ENCODE peak calls at places on chromosomes 3 and 15, in nine cellular contexts. V is suprapubic skin, P is lower leg skin, Z is body of pancreas, C is uterus, E is Peyer's patch, T is GM12878, A is GM12892, U is tibial nerve. X is an unnamed sample.

GRCh38 chr3:49600781-49601180 is 46.5 kb downstream of the BSN start:
- DNase-seq in V (no peak), P (no peak), Z (no peak), C (no peak), E (no peak), T (no peak), A (no peak), U (no peak), X (no peak)

GRCh38 chr3:124461838-124462632 is 268.2 kb upstream of the UMPS start:
- DNase-seq in V (no peak), P (no peak), Z (no peak), C (no peak), E (no peak), T (no peak), A (no peak), U (no peak), X (no peak)

GRCh38 chr3:178507507-178508442 is 28.5 kb upstream of the KCNMB2 start:
- DNase-seq in V (no peak), P (no peak), Z (peak), C (no peak), E (no peak), T (no peak), A (no peak), U (no peak), X (no peak)

GRCh38 chr3:152060701-152061100 is 187.3 kb downstream of the SUCNR1 start:
- DNase-seq in V (no peak), P (no peak), Z (no peak), C (no peak), E (no peak), T (no peak), A (no peak), U (no peak), X (no peak)

GRCh38 chr3:150299221-150299620 is 108.9 kb upstream of the TSC22D2 start:
- DNase-seq in V (no peak), P (no peak), Z (no peak), C (no peak), E (no peak), T (no peak), A (no peak), U (no peak), X (no peak)

GRCh38 chr15:53716909-53717878 is 42.3 kb downstream of the WDR72 start:
- DNase-seq in V (no peak), P (no peak), Z (no peak), C (no peak), E (no peak), T (no peak), A (no peak), U (no peak), X (no peak)

GRCh38 chr15:99450896-99451358 is 114.9 kb upstream of the MEF2A start:
- DNase-seq in V (peak), P (peak), Z (no peak), C (peak), E (peak), T (no peak), A (no peak), U (peak), X (peak)

GRCh38 chr15:85755471-85755870 is 39.3 kb downstream of the KLHL25 start:
- DNase-seq in V (peak), P (no peak), Z (no peak), C (peak), E (no peak), T (no peak), A (no peak), U (no peak), X (no peak)

GRCh38 chr3:24242012-24242698 is 252.5 kb downstream of the THRB start:
- DNase-seq in V (no peak), P (no peak), Z (no peak), C (no peak), E (no peak), T (no peak), A (no peak), U (no peak), X (no peak)

GRCh38 chr15:77071338-77072223 is 672 bp upstream of the TSPAN3 start:
- DNase-seq in V (no peak), P (no peak), Z (no peak), C (no peak), E (no peak), T (no peak), A (no peak), U (no peak), X (no peak)

GRCh38 chr3:62647711-62648110 is 227.5 kb downstream of the CADPS start:
- DNase-seq in V (no peak), P (no peak), Z (no peak), C (no peak), E (no peak), T (no peak), A (no peak), U (no peak), X (no peak)

GRCh38 chr3:156626104-156626503 is 48.3 kb upstream of the TIPARP start:
- DNase-seq in V (no peak), P (no peak), Z (no peak), C (no peak), E (no peak), T (no peak), A (no peak), U (no peak), X (peak)

GRCh38 chr15:73364070-73364469 is 4.7 kb downstream of the HCN4 start:
- DNase-seq in V (no peak), P (no peak), Z (no peak), C (no peak), E (no peak), T (no peak), A (no peak), U (no peak), X (no peak)

DNA sequence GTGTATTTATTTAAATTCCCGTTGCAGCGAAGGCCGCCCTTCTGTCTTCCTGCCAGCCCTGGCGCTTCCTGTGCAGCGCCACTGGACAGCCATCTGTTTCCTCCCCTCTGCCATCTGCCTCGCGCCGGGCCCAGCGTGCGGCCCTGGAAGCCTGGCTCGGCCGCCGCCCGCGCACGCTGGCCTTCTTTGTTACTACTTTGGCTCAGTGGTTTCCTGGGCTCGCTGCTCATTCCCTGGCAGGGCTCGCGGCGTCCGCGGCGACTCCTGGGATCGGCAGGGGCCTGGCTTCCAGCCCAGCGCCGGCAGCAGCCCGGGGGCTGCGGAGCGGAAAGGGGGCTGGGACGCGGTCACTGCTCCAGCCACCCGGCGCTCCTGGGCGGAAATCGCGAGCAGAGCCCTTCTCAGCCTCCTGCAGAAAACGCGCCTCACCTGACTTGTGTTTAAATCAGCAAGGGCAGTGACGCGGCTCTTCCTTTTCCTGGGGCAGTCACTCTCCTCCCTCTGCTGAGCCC is 9.9 kb downstream of the CMTM7 start:
- DNase-seq in V (peak), P (peak), Z (peak), C (peak), E (peak), T (no peak), A (peak), U (peak), X (peak)
- TF ChIP-seq POLR2A in V (no peak), P (no peak), Z (peak), C (peak), E (no peak), T (no peak), A (no peak), U (no peak), X (no peak)

GRCh38 chr3:8458235-8458634 is 43.4 kb upstream of the LMCD1 start:
- DNase-seq in V (no peak), P (peak), Z (no peak), C (no peak), E (no peak), T (no peak), A (no peak), U (no peak), X (no peak)
- TF ChIP-seq POLR2A in V (no peak), P (no peak), Z (no peak), C (no peak), E (no peak), T (no peak), A (no peak), U (no peak), X (no peak)

DNA sequence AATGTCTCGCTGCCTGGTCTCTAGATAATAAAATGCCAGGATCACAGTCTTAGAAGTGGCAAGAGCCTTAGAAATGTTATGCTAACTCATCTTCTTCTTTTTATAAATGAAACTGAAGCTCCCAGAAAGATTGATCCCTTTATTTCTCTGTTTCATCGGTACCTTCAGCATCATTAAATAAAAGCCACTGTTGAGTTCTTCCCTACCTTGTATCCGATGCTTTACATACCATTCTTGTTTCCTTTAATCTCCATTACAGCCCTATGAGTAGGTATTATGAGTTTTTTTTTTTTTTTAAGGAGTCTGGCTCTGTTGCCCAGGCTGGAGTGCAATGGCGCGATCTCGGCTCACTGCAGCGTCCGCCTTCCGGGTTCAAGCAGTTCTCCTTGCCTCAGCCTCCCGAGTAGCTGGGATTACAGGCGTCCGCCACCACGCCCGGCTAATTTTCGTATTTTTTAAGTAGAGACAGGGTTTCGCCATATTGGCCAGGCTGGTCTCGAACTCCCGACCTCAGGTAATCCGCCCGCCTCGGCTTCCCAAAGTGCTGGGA is 815 bp upstream of the ABCC5 start:
- DNase-seq in V (no peak), P (no peak), Z (no peak), C (no peak), E (no peak), T (no peak), A (no peak), U (no peak), X (peak)
- TF ChIP-seq POLR2A in V (no peak), P (no peak), Z (no peak), C (no peak), E (no peak), T (no peak), A (no peak), U (no peak), X (no peak)

DNA sequence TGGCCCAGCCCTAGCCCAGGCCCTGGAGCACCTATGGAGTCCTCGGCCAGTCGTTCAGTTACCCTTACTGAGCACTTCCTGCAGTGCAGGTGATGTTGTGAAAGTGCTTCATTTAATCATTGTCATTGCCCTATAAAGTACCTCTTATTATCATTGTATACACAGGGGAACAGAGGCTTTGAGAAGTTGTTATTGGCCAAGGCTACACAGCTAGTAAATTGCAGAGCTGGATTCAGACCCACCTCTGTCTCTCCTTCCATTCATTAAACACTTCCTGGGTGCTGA is 9.8 kb downstream of the RPL32 start:
- DNase-seq in V (no peak), P (no peak), Z (no peak), C (no peak), E (no peak), T (no peak), A (no peak), U (no peak), X (no peak)
- TF ChIP-seq POLR2A in V (no peak), P (no peak), Z (no peak), C (no peak), E (no peak), T (no peak), A (peak), U (no peak), X (no peak)

GRCh38 chr3:44400771-44401170 is 62.2 kb downstream of the TCAIM start:
- DNase-seq in V (no peak), P (no peak), Z (no peak), C (no peak), E (no peak), T (no peak), A (no peak), U (no peak), X (no peak)
- TF ChIP-seq POLR2A in V (no peak), P (no peak), Z (no peak), C (no peak), E (no peak), T (no peak), A (no peak), U (no peak), X (no peak)

GRCh38 chr3:176349706-176350105 is 847.6 kb downstream of the TBL1XR1 start:
- DNase-seq in V (no peak), P (no peak), Z (no peak), C (no peak), E (no peak), T (no peak), A (no peak), U (no peak), X (no peak)
- TF ChIP-seq POLR2A in V (no peak), P (no peak), Z (no peak), C (no peak), E (no peak), T (no peak), A (no peak), U (no peak), X (no peak)

GRCh38 chr3:193508108-193508507 is 46.6 kb downstream of the ATP13A4 start:
- DNase-seq in V (no peak), P (no peak), Z (no peak), C (no peak), E (no peak), T (no peak), A (no peak), U (no peak), X (no peak)
- TF ChIP-seq POLR2A in V (no peak), P (no peak), Z (no peak), C (no peak), E (no peak), T (no peak), A (no peak), U (no peak), X (no peak)

GRCh38 chr3:194577985-194578905 is 55.0 kb downstream of the TMEM44 start:
- DNase-seq in V (no peak), P (no peak), Z (no peak), C (no peak), E (no peak), T (no peak), A (no peak), U (no peak), X (peak)
- TF ChIP-seq POLR2A in V (no peak), P (no peak), Z (no peak), C (no peak), E (no peak), T (no peak), A (no peak), U (no peak), X (no peak)

X was measured in upper lobe of left lung.